ENCODE peak calls at places on chromosome 1, in ten cellular contexts. J is cerebellum; W is NCI-H1105 treated with DMSO at 0.1 percent for 48 hours; G is amniotic stem cell; B is T-cell; P is WTC11; L is fibroblast of lung; I is lower leg skin; V is stimulated activated CD8-positive, alpha-beta memory T cell treated with anti-CD3 and anti-CD28 coated beads, Interleukin-15, amount 100 ng/mL, for 4 hours; S is upper lobe of right lung. D is an unnamed sample.

GRCh38 chr1:182262425-182262824 is 129.2 kb downstream of the GLUL start:
- DNase-seq in G (no peak), J (no peak), P (no peak), V (no peak), L (no peak), I (no peak), B (no peak), W (no peak), S (no peak), D (peak)

GRCh38 chr1:175078629-175079028 is 11.0 kb downstream of the TNN start:
- DNase-seq in S (no peak), J (no peak), B (no peak), L (no peak), W (no peak), I (no peak), V (no peak), G (no peak), P (no peak), D (no peak)

GRCh38 chr1:166988976-166989515 is at the start of gene MAEL:
- DNase-seq in S (no peak), J (no peak), I (no peak), B (no peak), G (no peak), L (no peak), P (peak), W (no peak), V (no peak), D (no peak)

GRCh38 chr1:176450526-176450925 is 12.4 kb upstream of the PAPPA2 start:
- DNase-seq in I (no peak), B (no peak), L (no peak), J (no peak), G (no peak), V (no peak), P (no peak), W (no peak), S (no peak), D (no peak)

GRCh38 chr1:38026592-38027200 is 14.2 kb downstream of the UTP11 start:
- DNase-seq in S (peak), J (peak), L (peak), I (no peak), W (peak), B (no peak), V (no peak), P (peak), G (no peak), D (no peak)

GRCh38 chr1:114314576-114314975 is 160.9 kb upstream of the SYT6 start:
- DNase-seq in L (no peak), B (no peak), P (no peak), S (no peak), V (no peak), W (no peak), J (no peak), I (no peak), G (no peak), D (no peak)

GRCh38 chr1:204871405-204872037 is 859 bp downstream of the NFASC start:
- DNase-seq in L (no peak), V (no peak), B (no peak), I (no peak), W (no peak), P (no peak), G (no peak), S (no peak), J (no peak), D (no peak)

GRCh38 chr1:104699433-104699832 is 949.7 kb downstream of the AMY1C start:
- DNase-seq in B (no peak), I (no peak), P (no peak), G (no peak), W (no peak), L (no peak), S (no peak), V (no peak), J (no peak), D (no peak)

GRCh38 chr1:156499703-156500577 is 635 bp downstream of the MEF2D start:
- DNase-seq in L (no peak), I (peak), P (peak), S (peak), B (no peak), V (no peak), J (no peak), W (no peak), G (no peak), D (peak)

GRCh38 chr1:91725961-91726704 is 159.8 kb downstream of the TGFBR3 start:
- DNase-seq in V (no peak), I (no peak), W (no peak), S (no peak), J (no peak), G (peak), L (peak), B (no peak), P (no peak), D (no peak)

GRCh38 chr1:42173961-42174715 is 9.6 kb upstream of the GUCA2A start:
- DNase-seq in G (no peak), S (no peak), W (peak), I (peak), B (no peak), L (peak), V (no peak), P (no peak), J (no peak), D (no peak)

GRCh38 chr1:100708476-100709062 is 11.0 kb upstream of the VCAM1 start:
- DNase-seq in I (no peak), V (no peak), W (no peak), J (no peak), G (no peak), B (no peak), L (peak), P (no peak), S (no peak), D (no peak)

GRCh38 chr1:11802616-11802972 is 3.2 kb downstream of the MTHFR start:
- DNase-seq in W (no peak), L (no peak), V (no peak), I (no peak), G (no peak), S (peak), J (no peak), B (no peak), P (no peak), D (peak)

GRCh38 chr1:234619794-234620247 is 9.8 kb upstream of the IRF2BP2 start:
- DNase-seq in B (no peak), P (no peak), I (no peak), V (no peak), S (no peak), W (peak), G (no peak), L (no peak), J (no peak), D (no peak)

D was measured in K562.